ENCODE peak calls at places on chromosome 19, in nine cellular contexts. K is osteocyte, H is GM06990, Q is left lung, J is cardiac fibroblast, C is A673, L is PC-3, S is testis, T is astrocyte of the spinal cord. Z is an unnamed sample.

GRCh38 chr19:39465956-39466747 is 14.5 kb upstream of the TIMM50 start:
- DNase-seq in K (no peak), H (no peak), Q (no peak), J (no peak), C (no peak), L (no peak), S (no peak), T (no peak), Z (no peak)

GRCh38 chr19:35861640-35862160 is 5.0 kb downstream of the KIRREL2 start:
- DNase-seq in K (no peak), H (no peak), Q (no peak), J (no peak), C (no peak), L (no peak), S (no peak), T (no peak), Z (no peak)

GRCh38 chr19:49432141-49433073 is 7.2 kb downstream of the GFY start:
- DNase-seq in K (no peak), H (no peak), Q (no peak), J (no peak), C (no peak), L (no peak), S (no peak), T (no peak), Z (no peak)

GRCh38 chr19:927044-927706 is 1.3 kb downstream of the ARID3A start:
- DNase-seq in K (no peak), H (no peak), Q (peak; percentile 78), J (peak; percentile 61), C (no peak), L (no peak), S (no peak), T (no peak), Z (peak; percentile 77)

GRCh38 chr19:1001538-1002166 is 1.4 kb downstream of the GRIN3B start:
- DNase-seq in K (no peak), H (no peak), Q (peak; percentile 60), J (peak; percentile 38), C (peak; percentile 74), L (peak; percentile 41), S (peak; percentile 65), T (no peak), Z (peak; percentile 91)

GRCh38 chr19:1756705-1757445 is 3.6 kb downstream of the ONECUT3 start:
- DNase-seq in K (no peak), H (no peak), Q (no peak), J (no peak), C (no peak), L (no peak), S (no peak), T (no peak), Z (peak; percentile 52)

GRCh38 chr19:50357178-50358100 is 8.0 kb downstream of the NAPSA start:
- DNase-seq in K (no peak), H (peak; percentile 92), Q (peak; percentile 83), J (peak; percentile 62), C (peak; percentile 89), L (peak; percentile 82), S (peak; percentile 89), T (peak; percentile 60), Z (peak; percentile 62)

GRCh38 chr19:3358392-3358918 is 7.9 kb upstream of the NFIC start:
- DNase-seq in K (no peak), H (no peak), Q (no peak), J (no peak), C (no peak), L (no peak), S (no peak), T (no peak), Z (no peak)

GRCh38 chr19:39590265-39590664 is 12.1 kb upstream of the LGALS13 start:
- DNase-seq in K (no peak), H (no peak), Q (no peak), J (peak; percentile 3), C (peak; percentile 6), L (no peak), S (no peak), T (no peak), Z (no peak)

GRCh38 chr19:13132471-13133166 is 14.6 kb downstream of the NACC1 start:
- DNase-seq in K (no peak), H (no peak), Q (no peak), J (peak; percentile 36), C (no peak), L (peak; percentile 28), S (no peak), T (peak; percentile 67), Z (no peak)

GRCh38 chr19:12695090-12695489 is 1.3 kb downstream of the FBXW9 start:
- DNase-seq in K (no peak), H (no peak), Q (no peak), J (no peak), C (no peak), L (no peak), S (no peak), T (no peak), Z (no peak)

GRCh38 chr19:53311044-53311443 is 22.5 kb upstream of the ZNF845 start:
- DNase-seq in K (peak; percentile 57), H (no peak), Q (no peak), J (no peak), C (no peak), L (no peak), S (no peak), T (no peak), Z (no peak)

GRCh38 chr19:14418743-14419037 is 451 bp downstream of the DDX39A start:
- DNase-seq in K (no peak), H (no peak), Q (no peak), J (no peak), C (no peak), L (no peak), S (no peak), T (no peak), Z (no peak)

GRCh38 chr19:4014541-4015491 is 7.3 kb downstream of the PIAS4 start:
- DNase-seq in K (no peak), H (no peak), Q (no peak), J (no peak), C (no peak), L (no peak), S (peak; percentile 33), T (no peak), Z (no peak)

GRCh38 chr19:3656073-3656746 is 29.6 kb upstream of the CACTIN start:
- DNase-seq in K (no peak), H (no peak), Q (no peak), J (no peak), C (no peak), L (peak; percentile 2), S (no peak), T (no peak), Z (no peak)

GRCh38 chr19:3818479-3818878 is 32.3 kb upstream of the MATK start:
- DNase-seq in K (no peak), H (no peak), Q (no peak), J (no peak), C (no peak), L (peak; percentile 48), S (no peak), T (peak; percentile 6), Z (no peak)

GRCh38 chr19:8335343-8336071 is 7.6 kb downstream of the KANK3 start:
- DNase-seq in K (no peak), H (peak; percentile 68), Q (no peak), J (no peak), C (no peak), L (no peak), S (no peak), T (no peak), Z (peak; percentile 66)

GRCh38 chr19:15280915-15281683 is 48.9 kb upstream of the EPHX3 start:
- DNase-seq in K (no peak), H (no peak), Q (peak; percentile 80), J (peak; percentile 88), C (peak; percentile 96), L (peak; percentile 23), S (peak; percentile 89), T (peak; percentile 86), Z (no peak)

GRCh38 chr19:8638078-8638619 is 7.7 kb downstream of the NFILZ start:
- DNase-seq in K (no peak), H (no peak), Q (peak; percentile 50), J (peak; percentile 33), C (peak; percentile 78), L (peak; percentile 67), S (peak; percentile 21), T (peak; percentile 76), Z (no peak)

GRCh38 chr19:21749090-21749489 is 18.3 kb downstream of the ZNF100 start:
- DNase-seq in K (no peak), H (peak; percentile 12), Q (no peak), J (peak; percentile 8), C (no peak), L (no peak), S (no peak), T (peak; percentile 26), Z (no peak)

GRCh38 chr19:58108546-58108817 is 10.5 kb upstream of the ZSCAN18 start:
- DNase-seq in K (no peak), H (no peak), Q (no peak), J (no peak), C (no peak), L (no peak), S (no peak), T (no peak), Z (no peak)

GRCh38 chr19:2631213-2631821 is 71.2 kb downstream of the GNG7 start:
- DNase-seq in K (no peak), H (peak; percentile 63), Q (no peak), J (peak; percentile 39), C (peak; percentile 56), L (peak; percentile 31), S (no peak), T (peak; percentile 39), Z (no peak)

GRCh38 chr19:32324631-32325215 is 20.7 kb upstream of the ZNF507 start:
- DNase-seq in K (no peak), H (no peak), Q (no peak), J (no peak), C (no peak), L (no peak), S (no peak), T (no peak), Z (no peak)
- TF ChIP-seq CTCF in K (peak; percentile 22), H (no peak), Q (no peak), J (no peak), C (peak; percentile 43), L (peak; percentile 39), S (no peak), T (no peak), Z (no peak)

GRCh38 chr19:33587150-33587549 is 34.6 kb upstream of the CHST8 start:
- DNase-seq in K (no peak), H (no peak), Q (no peak), J (no peak), C (no peak), L (no peak), S (no peak), T (no peak), Z (no peak)
- TF ChIP-seq CTCF in K (no peak), H (no peak), Q (no peak), J (no peak), C (no peak), L (no peak), S (no peak), T (no peak), Z (no peak)

GRCh38 chr19:42113641-42114348 is 18.5 kb downstream of the POU2F2 start:
- DNase-seq in K (no peak), H (peak; percentile 60), Q (no peak), J (peak; percentile 92), C (peak; percentile 79), L (peak; percentile 92), S (no peak), T (peak; percentile 95), Z (peak; percentile 76)
- TF ChIP-seq CTCF in K (peak; percentile 52), H (peak; percentile 29), Q (no peak), J (peak; percentile 15), C (peak; percentile 52), L (peak; percentile 45), S (no peak), T (peak; percentile 42), Z (peak; percentile 28)

DNA sequence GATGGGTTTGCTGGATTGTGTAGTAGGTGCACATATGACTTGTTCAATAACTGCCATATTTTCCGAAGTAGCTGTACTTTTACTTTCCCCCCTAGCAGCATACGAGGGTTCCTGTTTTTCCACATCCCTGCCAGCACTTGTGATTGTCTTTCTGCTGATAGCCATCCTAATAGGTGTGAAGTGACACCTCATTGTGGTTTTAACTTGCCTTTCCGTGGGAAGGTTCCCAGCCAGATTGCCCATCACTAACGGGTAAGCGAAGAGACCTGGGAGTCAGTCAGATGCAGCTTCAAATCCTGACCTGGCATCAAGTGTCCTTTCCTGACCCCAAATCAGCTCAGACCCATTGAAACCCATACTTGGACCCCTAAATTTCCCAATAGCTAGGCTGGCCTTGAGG is 4.5 kb downstream of the CLPTM1 start:
- DNase-seq in K (no peak), H (no peak), Q (no peak), J (no peak), C (no peak), L (no peak), S (no peak), T (no peak), Z (no peak)
- TF ChIP-seq CTCF in K (no peak), H (no peak), Q (no peak), J (no peak), C (no peak), L (no peak), S (no peak), T (no peak), Z (no peak)